ENCODE peak calls at places on chromosomes 13 and 19, in ten cellular contexts. T, Q, Z, H, R, B, P, O, N and F are unnamed samples.

GRCh38 chr13:106649495-106649894 is 81.6 kb upstream of the ARGLU1 start:
- DNase-seq in T (no peak), Q (no peak), Z (no peak), H (no peak), R (no peak), B (no peak), P (peak; percentile 22), O (no peak), N (no peak), F (no peak)

GRCh38 chr13:89568746-89569145 is 1778.7 kb upstream of the MIR17HG start:
- DNase-seq in T (no peak), Q (no peak), Z (no peak), H (no peak), R (no peak), B (no peak), P (no peak), O (no peak), N (no peak), F (no peak)

GRCh38 chr19:46970815-46971214 is 48.8 kb upstream of the NPAS1 start:
- DNase-seq in T (no peak), Q (no peak), Z (no peak), H (no peak), R (no peak), B (no peak), P (no peak), O (peak; percentile 84), N (no peak), F (no peak)

GRCh38 chr13:69108486-69108885 is 999.1 kb upstream of the ATXN8OS start:
- DNase-seq in T (no peak), Q (no peak), Z (no peak), H (no peak), R (no peak), B (no peak), P (no peak), O (no peak), N (no peak), F (no peak)

GRCh38 chr13:27549406-27549981 is 70.8 kb downstream of the LNX2 start:
- DNase-seq in T (no peak), Q (no peak), Z (no peak), H (no peak), R (no peak), B (no peak), P (no peak), O (no peak), N (no peak), F (no peak)

GRCh38 chr13:110640591-110641029 is 25.3 kb downstream of the NAXD start:
- DNase-seq in T (peak; percentile 67), Q (no peak), Z (no peak), H (no peak), R (peak; percentile 83), B (peak; percentile 69), P (no peak), O (peak; percentile 71), N (no peak), F (no peak)

GRCh38 chr19:43763473-43763939 is 8.7 kb upstream of the SMG9 start:
- DNase-seq in T (no peak), Q (no peak), Z (no peak), H (no peak), R (no peak), B (no peak), P (no peak), O (no peak), N (no peak), F (no peak)

GRCh38 chr13:24251525-24251924 is 57.9 kb upstream of the C1QTNF9 start:
- DNase-seq in T (no peak), Q (no peak), Z (no peak), H (no peak), R (peak; percentile 52), B (no peak), P (no peak), O (no peak), N (no peak), F (no peak)

GRCh38 chr19:50909240-50910070 is 1.7 kb downstream of the KLK4 start:
- DNase-seq in T (peak; percentile 72), Q (no peak), Z (peak; percentile 95), H (no peak), R (no peak), B (no peak), P (no peak), O (no peak), N (no peak), F (peak; percentile 36)

GRCh38 chr19:46032597-46033025 is 8.2 kb downstream of the IGFL4 start:
- DNase-seq in T (no peak), Q (no peak), Z (no peak), H (no peak), R (no peak), B (no peak), P (no peak), O (no peak), N (no peak), F (no peak)

GRCh38 chr13:98570929-98571372 is 6.0 kb downstream of the STK24 start:
- DNase-seq in T (peak; percentile 47), Q (no peak), Z (no peak), H (peak; percentile 92), R (no peak), B (peak; percentile 13), P (peak; percentile 95), O (peak; percentile 31), N (no peak), F (peak; percentile 78)

GRCh38 chr19:50702870-50703829 is 16.5 kb downstream of the SHANK1 start:
- DNase-seq in T (no peak), Q (no peak), Z (no peak), H (no peak), R (no peak), B (no peak), P (peak; percentile 97), O (no peak), N (no peak), F (no peak)

DNA sequence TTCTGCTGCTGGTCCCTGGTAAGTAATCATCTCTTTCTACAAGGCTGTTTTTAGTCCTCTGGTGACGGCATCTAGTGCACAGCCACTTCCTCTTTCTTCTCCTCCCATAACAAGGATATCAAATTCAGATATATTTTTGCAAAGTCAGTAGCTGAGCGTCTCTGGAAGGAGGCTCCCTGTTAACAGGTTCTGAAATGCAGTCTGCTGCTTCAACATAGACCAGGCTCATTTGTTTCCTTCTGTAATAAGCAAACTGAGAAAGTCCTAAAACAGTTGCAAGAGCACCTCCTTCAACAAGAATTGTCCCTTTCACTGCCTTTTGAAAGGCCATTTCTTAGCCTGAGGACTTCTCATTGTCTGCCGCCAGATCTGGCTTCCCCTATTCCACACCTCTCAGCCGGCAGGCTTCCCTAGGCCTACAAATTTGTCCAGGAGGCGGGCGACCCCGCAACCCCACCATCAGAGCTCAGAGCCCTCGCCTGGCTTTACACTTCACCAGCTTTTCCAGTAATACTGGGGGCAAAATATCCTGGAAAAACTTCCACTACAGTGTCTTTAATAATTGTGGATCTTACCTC is 7.4 kb upstream of the ZSCAN5A start:
- DNase-seq in T (no peak), Q (no peak), Z (no peak), H (no peak), R (no peak), B (no peak), P (no peak), O (no peak), N (no peak), F (no peak)
- TF ChIP-seq POLR2A in T (no peak), Q (no peak), Z (no peak), H (no peak), R (no peak), B (no peak), P (no peak), O (no peak), N (no peak), F (no peak)

GRCh38 chr19:55643003-55643732 is at the start of gene ZNF581:
- DNase-seq in T (peak; percentile 73), Q (no peak), Z (no peak), H (peak; percentile 59), R (peak; percentile 88), B (peak; percentile 63), P (peak; percentile 100), O (peak; percentile 72), N (peak; percentile 72), F (peak; percentile 70)
- TF ChIP-seq POLR2A in T (no peak), Q (no peak), Z (peak; percentile 13), H (peak; percentile 84), R (no peak), B (no peak), P (peak; percentile 45), O (no peak), N (no peak), F (no peak)

GRCh38 chr19:17266975-17267788 is at the start of gene BABAM1:
- DNase-seq in T (peak; percentile 99), Q (peak; percentile 94), Z (peak; percentile 96), H (peak; percentile 100), R (peak; percentile 98), B (peak; percentile 94), P (peak; percentile 97), O (peak; percentile 97), N (peak; percentile 89), F (peak; percentile 99)
- TF ChIP-seq POLR2A in T (no peak), Q (no peak), Z (peak; percentile 50), H (peak; percentile 84), R (no peak), B (no peak), P (peak; percentile 59), O (no peak), N (peak; percentile 22), F (no peak)

DNA sequence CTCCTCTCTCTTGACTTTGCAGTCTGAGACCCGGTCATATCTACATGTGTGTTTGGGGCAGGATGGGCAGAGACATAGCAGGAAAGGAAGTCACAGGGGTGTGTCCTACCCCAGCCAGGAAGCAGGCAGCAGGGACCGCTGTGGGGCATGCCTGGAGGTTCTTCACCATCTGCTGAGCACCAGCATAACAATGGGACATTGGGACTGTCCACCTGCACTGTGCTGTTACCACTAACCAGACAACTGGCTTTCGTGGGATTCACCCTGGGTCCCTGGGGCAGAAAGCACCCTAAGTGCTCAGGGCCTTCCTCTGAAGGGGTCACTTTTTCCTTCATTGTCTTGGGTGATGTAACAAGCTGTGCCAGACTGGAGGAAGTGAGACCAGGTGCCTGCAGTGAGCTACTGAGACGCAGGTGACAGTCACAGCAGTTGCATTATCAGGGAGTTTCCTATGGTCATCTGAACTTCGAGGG is 2.6 kb upstream of the HAUS5 start:
- DNase-seq in T (no peak), Q (no peak), Z (no peak), H (peak; percentile 47), R (no peak), B (no peak), P (no peak), O (no peak), N (no peak), F (no peak)
- TF ChIP-seq POLR2A in T (no peak), Q (no peak), Z (no peak), H (peak; percentile 48), R (no peak), B (no peak), P (no peak), O (no peak), N (no peak), F (no peak)

GRCh38 chr13:92029641-92030040 is 631.2 kb downstream of the GPC5 start:
- DNase-seq in T (no peak), Q (no peak), Z (no peak), H (no peak), R (no peak), B (no peak), P (no peak), O (no peak), N (no peak), F (no peak)
- TF ChIP-seq POLR2A in T (no peak), Q (no peak), Z (no peak), H (no peak), R (no peak), B (no peak), P (no peak), O (no peak), N (no peak), F (no peak)